ENCODE peak calls at places on chromosomes 3 and 15, in ten cellular contexts. O is left ventricle myocardium inferior; Q is body of pancreas; W is fibroblast of the conjunctiva; U is effector memory CD8-positive, alpha-beta T cell; L is stomach; P is sciatic nerve; K is activated CD8-positive, alpha-beta memory T cell treated with anti-CD3 and anti-CD28 coated beads for 1 hour; H is endothelial cell; D is astrocyte. S is an unnamed sample.
A peak's percentile ranks its signal among the peaks of the same experiment; 100 is the strongest.

GRCh38 chr3:37770336-37770735 is 91.3 kb upstream of the CTDSPL start:
- DNase-seq in U (no peak), O (no peak), D (no peak), K (no peak), Q (no peak), L (no peak), W (no peak), P (no peak), H (peak; percentile 50), S (no peak)

GRCh38 chr15:78133801-78134200 is 2.6 kb upstream of the CIB2 start:
- DNase-seq in L (no peak), D (no peak), Q (no peak), H (no peak), P (no peak), K (no peak), W (no peak), U (no peak), O (no peak), S (no peak)

GRCh38 chr3:31235062-31235704 is 297.5 kb upstream of the STT3B start:
- DNase-seq in H (no peak), U (no peak), O (no peak), P (no peak), W (no peak), L (no peak), Q (no peak), K (no peak), D (no peak), S (no peak)

GRCh38 chr3:159451067-159451466 is 537.6 kb upstream of the IL12A start:
- DNase-seq in P (no peak), H (no peak), Q (no peak), D (no peak), W (no peak), U (no peak), K (no peak), O (no peak), L (no peak), S (no peak)

GRCh38 chr3:159911011-159911663 is 77.5 kb upstream of the IL12A start:
- DNase-seq in P (no peak), L (no peak), O (no peak), D (no peak), U (no peak), W (no peak), K (no peak), H (no peak), Q (no peak), S (peak; percentile 70)

GRCh38 chr3:56783644-56784451 is 17.9 kb downstream of the ARHGEF3 start:
- DNase-seq in O (no peak), U (peak; percentile 72), K (no peak), L (peak; percentile 70), P (peak; percentile 61), W (peak; percentile 34), H (no peak), D (peak; percentile 89), Q (peak; percentile 76), S (peak; percentile 71)

GRCh38 chr3:107985496-107985895 is 105.3 kb downstream of the CD47 start:
- DNase-seq in O (no peak), W (no peak), D (no peak), K (no peak), U (no peak), L (no peak), H (no peak), P (no peak), Q (no peak), S (no peak)

GRCh38 chr3:182258538-182259177 is 534.6 kb upstream of the ATP11B start:
- DNase-seq in W (no peak), D (peak; percentile 42), U (no peak), L (no peak), O (no peak), Q (no peak), H (no peak), P (no peak), K (no peak), S (peak; percentile 34)

GRCh38 chr15:99291643-99292042 is 40.4 kb downstream of the LRRC28 start:
- DNase-seq in W (no peak), O (no peak), L (no peak), U (no peak), K (no peak), D (no peak), P (no peak), Q (no peak), H (no peak), S (no peak)

GRCh38 chr15:64156652-64157331 is 5.3 kb downstream of the SNX22 start:
- DNase-seq in W (no peak), P (no peak), O (no peak), H (no peak), K (no peak), L (no peak), D (no peak), Q (no peak), U (no peak), S (no peak)

GRCh38 chr15:69685524-69686452 is 233.2 kb downstream of the RPLP1 start:
- DNase-seq in L (no peak), U (no peak), H (no peak), W (no peak), Q (no peak), K (no peak), D (no peak), O (no peak), P (no peak), S (peak; percentile 79)

GRCh38 chr15:87349181-87349580 is 907.4 kb downstream of the NTRK3 start:
- DNase-seq in Q (no peak), L (no peak), K (no peak), H (no peak), U (no peak), P (no peak), D (no peak), O (no peak), W (no peak), S (no peak)

GRCh38 chr15:82571722-82572222 is 31.5 kb upstream of the RPS17 start:
- DNase-seq in H (peak; percentile 17), P (peak; percentile 77), U (no peak), W (peak; percentile 34), L (peak; percentile 43), Q (peak; percentile 50), K (no peak), D (peak; percentile 75), O (peak; percentile 53), S (no peak)

GRCh38 chr15:82935382-82935781 is 17.1 kb downstream of the HOMER2 start:
- DNase-seq in K (no peak), L (no peak), O (no peak), U (no peak), H (no peak), Q (no peak), W (no peak), D (no peak), P (no peak), S (no peak)

GRCh38 chr3:112293368-112294321 is at the start of gene SLC9C1:
- DNase-seq in Q (no peak), K (no peak), O (no peak), H (peak; percentile 48), W (peak; percentile 73), L (no peak), U (peak; percentile 35), P (peak; percentile 56), D (peak; percentile 56), S (peak; percentile 66)

GRCh38 chr3:186413615-186414415 is 51.8 kb upstream of the DGKG start:
- DNase-seq in W (no peak), D (no peak), L (peak; percentile 51), Q (peak; percentile 82), O (peak; percentile 61), P (no peak), H (peak; percentile 15), U (peak; percentile 13), K (no peak), S (peak; percentile 88)

GRCh38 chr15:59723686-59724336 is 34.7 kb upstream of the BNIP2 start:
- DNase-seq in U (no peak), O (no peak), H (no peak), D (no peak), Q (no peak), P (no peak), W (no peak), L (no peak), K (no peak), S (no peak)

GRCh38 chr3:134754768-134755559 is 40.1 kb upstream of the EPHB1 start:
- DNase-seq in L (peak; percentile 35), K (no peak), Q (peak; percentile 18), U (no peak), P (no peak), O (peak; percentile 31), D (peak; percentile 2), H (peak; percentile 80), W (no peak), S (peak; percentile 46)

GRCh38 chr3:50378024-50378423 is 18.7 kb upstream of the TMEM115 start:
- DNase-seq in U (no peak), H (no peak), D (no peak), W (no peak), P (no peak), K (no peak), O (no peak), Q (no peak), L (no peak), S (no peak)

GRCh38 chr3:10417849-10418248 is 87.5 kb downstream of the ATP2B2 start:
- DNase-seq in H (no peak), K (no peak), Q (no peak), P (no peak), U (no peak), O (no peak), L (no peak), D (peak; percentile 8), W (no peak), S (peak; percentile 38)

GRCh38 chr3:42412526-42413155 is 2.2 kb upstream of the LYZL4 start:
- DNase-seq in P (no peak), U (no peak), W (no peak), K (no peak), L (no peak), O (no peak), Q (no peak), D (no peak), H (no peak), S (no peak)

GRCh38 chr3:73653877-73654276 is 29.1 kb upstream of the PDZRN3 start:
- DNase-seq in P (no peak), W (no peak), D (peak; percentile 20), U (no peak), Q (no peak), O (no peak), L (no peak), K (no peak), H (no peak), S (no peak)

GRCh38 chr3:130084581-130084980 is 3.0 kb downstream of the ALG1L2 start:
- DNase-seq in K (no peak), L (no peak), H (no peak), P (no peak), O (no peak), U (no peak), D (no peak), Q (no peak), W (no peak), S (no peak)